ENCODE peak calls at places on chromosomes 5 and 9, in seven cellular contexts. One of them, this sample, is unnamed.
A peak's percentile ranks its signal among the peaks of the same experiment; 100 is the strongest.

GRCh38 chr5:96235008-96235910 is 197.8 kb downstream of the PCSK1 start:
- DNase-seq in cardiac muscle cell: peak; percentile 43
- DNase-seq in tibial nerve: no peak
- DNase-seq in left lung: no peak
- DNase-seq in kidney: peak; percentile 43
- DNase-seq in adrenal gland: no peak
- DNase-seq in ovary: no peak
- DNase-seq in this sample: no peak

GRCh38 chr9:121227867-121228266 is 26.2 kb upstream of the RAB14 start:
- DNase-seq in tibial nerve: no peak
- DNase-seq in cardiac muscle cell: no peak
- DNase-seq in ovary: no peak
- DNase-seq in kidney: no peak
- DNase-seq in left lung: no peak
- DNase-seq in adrenal gland: no peak
- DNase-seq in this sample: no peak

GRCh38 chr5:21121213-21121612 is 1133.2 kb upstream of the CDH18 start:
- DNase-seq in adrenal gland: no peak
- DNase-seq in left lung: no peak
- DNase-seq in tibial nerve: no peak
- DNase-seq in kidney: no peak
- DNase-seq in ovary: no peak
- DNase-seq in cardiac muscle cell: peak; percentile 3
- DNase-seq in this sample: no peak

GRCh38 chr9:131299948-131300347 is 10.4 kb downstream of the PLPP7 start:
- DNase-seq in left lung: no peak
- DNase-seq in ovary: no peak
- DNase-seq in kidney: no peak
- DNase-seq in adrenal gland: no peak
- DNase-seq in tibial nerve: no peak
- DNase-seq in cardiac muscle cell: no peak
- DNase-seq in this sample: no peak

GRCh38 chr9:33193818-33194217 is 26.7 kb upstream of the B4GALT1 start:
- DNase-seq in ovary: no peak
- DNase-seq in tibial nerve: no peak
- DNase-seq in adrenal gland: no peak
- DNase-seq in kidney: no peak
- DNase-seq in left lung: no peak
- DNase-seq in cardiac muscle cell: no peak
- DNase-seq in this sample: no peak

GRCh38 chr5:58886315-58887207 is 303.7 kb downstream of the RAB3C start:
- DNase-seq in left lung: peak; percentile 84
- DNase-seq in cardiac muscle cell: peak; percentile 85
- DNase-seq in kidney: peak; percentile 65
- DNase-seq in adrenal gland: peak; percentile 84
- DNase-seq in tibial nerve: peak; percentile 43
- DNase-seq in ovary: peak; percentile 44
- DNase-seq in this sample: peak; percentile 55

GRCh38 chr9:34510506-34511159 is 12.2 kb downstream of the ENHO start:
- DNase-seq in tibial nerve: no peak
- DNase-seq in cardiac muscle cell: no peak
- DNase-seq in ovary: no peak
- DNase-seq in kidney: no peak
- DNase-seq in adrenal gland: no peak
- DNase-seq in left lung: no peak
- DNase-seq in this sample: no peak

GRCh38 chr5:3278643-3279042 is 317.0 kb upstream of the IRX1 start:
- DNase-seq in tibial nerve: no peak
- DNase-seq in kidney: no peak
- DNase-seq in left lung: no peak
- DNase-seq in cardiac muscle cell: no peak
- DNase-seq in adrenal gland: no peak
- DNase-seq in ovary: no peak
- DNase-seq in this sample: no peak

GRCh38 chr9:21210311-21210710 is 3.4 kb upstream of the IFNA10 start:
- DNase-seq in left lung: peak; percentile 32
- DNase-seq in tibial nerve: no peak
- DNase-seq in kidney: no peak
- DNase-seq in ovary: no peak
- DNase-seq in adrenal gland: no peak
- DNase-seq in cardiac muscle cell: no peak
- DNase-seq in this sample: no peak

GRCh38 chr9:115373000-115373709 is 255.2 kb upstream of the TNC start:
- DNase-seq in tibial nerve: no peak
- DNase-seq in adrenal gland: no peak
- DNase-seq in cardiac muscle cell: peak; percentile 89
- DNase-seq in kidney: no peak
- DNase-seq in left lung: no peak
- DNase-seq in ovary: no peak
- DNase-seq in this sample: no peak

GRCh38 chr9:98726735-98727134 is 18.0 kb upstream of the GABBR2 start:
- DNase-seq in adrenal gland: no peak
- DNase-seq in left lung: no peak
- DNase-seq in kidney: no peak
- DNase-seq in ovary: no peak
- DNase-seq in cardiac muscle cell: peak; percentile 61
- DNase-seq in tibial nerve: peak; percentile 30
- DNase-seq in this sample: no peak

GRCh38 chr5:1008451-1009358 is at the start of gene NKD2:
- DNase-seq in kidney: peak; percentile 76
- DNase-seq in cardiac muscle cell: peak; percentile 29
- DNase-seq in ovary: peak; percentile 11
- DNase-seq in tibial nerve: no peak
- DNase-seq in left lung: peak; percentile 78
- DNase-seq in adrenal gland: peak; percentile 43
- DNase-seq in this sample: peak; percentile 20

GRCh38 chr5:149857499-149857898 is 87.1 kb downstream of the PDE6A start:
- DNase-seq in left lung: no peak
- DNase-seq in kidney: peak; percentile 89
- DNase-seq in cardiac muscle cell: peak; percentile 80
- DNase-seq in tibial nerve: peak; percentile 75
- DNase-seq in adrenal gland: peak; percentile 99
- DNase-seq in ovary: peak; percentile 25
- DNase-seq in this sample: peak; percentile 96

GRCh38 chr9:112849363-112849922 is 41.2 kb downstream of the SLC46A2 start:
- DNase-seq in ovary: no peak
- DNase-seq in left lung: no peak
- DNase-seq in kidney: no peak
- DNase-seq in cardiac muscle cell: no peak
- DNase-seq in tibial nerve: no peak
- DNase-seq in adrenal gland: no peak
- DNase-seq in this sample: no peak

GRCh38 chr5:111585946-111586345 is 73.6 kb upstream of the STARD4 start:
- DNase-seq in ovary: no peak
- DNase-seq in cardiac muscle cell: peak; percentile 53
- DNase-seq in tibial nerve: no peak
- DNase-seq in left lung: no peak
- DNase-seq in kidney: no peak
- DNase-seq in adrenal gland: no peak
- DNase-seq in this sample: no peak

GRCh38 chr5:154199263-154199662 is 8.7 kb downstream of the GALNT10 start:
- DNase-seq in cardiac muscle cell: no peak
- DNase-seq in adrenal gland: no peak
- DNase-seq in ovary: no peak
- DNase-seq in left lung: no peak
- DNase-seq in kidney: no peak
- DNase-seq in tibial nerve: no peak
- DNase-seq in this sample: no peak

GRCh38 chr5:141186897-141187512 is at the start of gene PCDHB9:
- DNase-seq in tibial nerve: no peak
- DNase-seq in ovary: no peak
- DNase-seq in left lung: no peak
- DNase-seq in cardiac muscle cell: peak; percentile 9
- DNase-seq in kidney: no peak
- DNase-seq in adrenal gland: no peak
- DNase-seq in this sample: no peak

DNA sequence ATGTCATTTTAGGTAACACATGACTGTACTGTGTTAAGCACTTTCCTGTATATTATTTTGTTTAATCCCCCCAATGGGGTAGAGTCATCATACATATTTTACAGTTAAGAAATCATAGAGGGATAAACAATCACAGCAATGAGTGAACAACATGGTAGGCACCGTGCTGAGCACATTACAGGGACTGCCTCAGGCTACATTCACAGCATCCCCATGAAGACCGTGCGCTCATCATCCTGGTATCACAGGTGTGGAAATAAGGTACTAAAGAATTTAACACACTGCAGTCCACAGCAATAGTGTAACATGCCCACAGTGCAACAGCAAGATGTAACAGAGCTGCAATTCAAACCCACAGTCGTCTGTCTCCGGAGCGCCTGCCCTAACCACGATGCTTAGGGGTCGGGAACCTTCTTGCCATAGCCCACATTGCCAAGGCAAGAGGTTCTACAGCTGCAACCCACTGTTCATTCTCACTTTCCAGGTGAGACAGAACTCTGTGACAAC is 5.6 kb downstream of the SLIT3 start:
- DNase-seq in left lung: no peak
- DNase-seq in tibial nerve: no peak
- DNase-seq in kidney: no peak
- DNase-seq in ovary: no peak
- DNase-seq in cardiac muscle cell: no peak
- DNase-seq in adrenal gland: no peak
- DNase-seq in this sample: no peak
- H3K4me1 ChIP-seq in left lung: no peaks in the 10 kb centered on the region
- H3K4me1 ChIP-seq in tibial nerve: peaks cover 6% of the 10 kb centered on the region
- H3K4me1 ChIP-seq in kidney: no peaks in the 10 kb centered on the region
- H3K4me1 ChIP-seq in ovary: no peaks in the 10 kb centered on the region
- H3K4me1 ChIP-seq in cardiac muscle cell: peaks cover 4% of the 10 kb centered on the region
- H3K4me1 ChIP-seq in adrenal gland: no peaks in the 10 kb centered on the region
- H3K4me1 ChIP-seq in this sample: no peaks in the 10 kb centered on the region

GRCh38 chr5:138565100-138565821 is 9.9 kb downstream of the HSPA9 start:
- DNase-seq in ovary: no peak
- DNase-seq in left lung: no peak
- DNase-seq in kidney: no peak
- DNase-seq in adrenal gland: no peak
- DNase-seq in tibial nerve: no peak
- DNase-seq in cardiac muscle cell: no peak
- DNase-seq in this sample: no peak

GRCh38 chr5:138564242-138564641 is 11.0 kb downstream of the HSPA9 start:
- DNase-seq in kidney: no peak
- DNase-seq in left lung: no peak
- DNase-seq in adrenal gland: no peak
- DNase-seq in tibial nerve: no peak
- DNase-seq in ovary: no peak
- DNase-seq in cardiac muscle cell: no peak
- DNase-seq in this sample: no peak

GRCh38 chr5:138563340-138564118 is 11.7 kb downstream of the HSPA9 start:
- DNase-seq in adrenal gland: no peak
- DNase-seq in cardiac muscle cell: no peak
- DNase-seq in kidney: no peak
- DNase-seq in ovary: no peak
- DNase-seq in left lung: no peak
- DNase-seq in tibial nerve: no peak
- DNase-seq in this sample: no peak

GRCh38 chr5:138557677-138558076 is 14.6 kb upstream of the ETF1 start:
- DNase-seq in kidney: no peak
- DNase-seq in left lung: no peak
- DNase-seq in adrenal gland: no peak
- DNase-seq in tibial nerve: no peak
- DNase-seq in ovary: no peak
- DNase-seq in cardiac muscle cell: no peak
- DNase-seq in this sample: no peak

DNA sequence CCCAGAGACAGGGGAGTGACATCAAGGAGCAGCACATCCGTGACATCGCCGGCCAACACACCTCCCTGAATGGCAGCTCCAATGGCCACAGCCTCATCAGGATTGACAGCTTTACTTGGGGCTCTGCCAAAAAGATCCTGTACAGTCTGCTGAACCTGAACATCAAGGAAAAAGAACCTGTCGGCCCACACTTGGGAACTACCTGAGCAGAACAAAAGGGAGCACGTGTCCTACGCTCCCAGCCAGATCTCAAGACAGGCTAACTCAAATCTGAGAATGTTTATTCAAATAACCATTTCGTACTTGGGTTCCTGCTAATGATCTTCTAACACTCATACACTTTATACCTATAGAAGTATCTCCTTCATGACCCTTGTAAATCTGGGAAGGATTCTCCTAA is 15.3 kb downstream of the HSPA9 start:
- DNase-seq in left lung: no peak
- DNase-seq in tibial nerve: no peak
- DNase-seq in kidney: no peak
- DNase-seq in ovary: no peak
- DNase-seq in cardiac muscle cell: no peak
- DNase-seq in adrenal gland: no peak
- DNase-seq in this sample: no peak
- H3K27ac ChIP-seq in left lung: no peak overlapping the region
- H3K27ac ChIP-seq in tibial nerve: no peak overlapping the region
- H3K27ac ChIP-seq in kidney: no peak overlapping the region
- H3K27ac ChIP-seq in ovary: no peak overlapping the region
- H3K27ac ChIP-seq in cardiac muscle cell: peak overlapping the region; percentile 25
- H3K27ac ChIP-seq in adrenal gland: no peak overlapping the region
- H3K27ac ChIP-seq in this sample: no peak overlapping the region

DNA sequence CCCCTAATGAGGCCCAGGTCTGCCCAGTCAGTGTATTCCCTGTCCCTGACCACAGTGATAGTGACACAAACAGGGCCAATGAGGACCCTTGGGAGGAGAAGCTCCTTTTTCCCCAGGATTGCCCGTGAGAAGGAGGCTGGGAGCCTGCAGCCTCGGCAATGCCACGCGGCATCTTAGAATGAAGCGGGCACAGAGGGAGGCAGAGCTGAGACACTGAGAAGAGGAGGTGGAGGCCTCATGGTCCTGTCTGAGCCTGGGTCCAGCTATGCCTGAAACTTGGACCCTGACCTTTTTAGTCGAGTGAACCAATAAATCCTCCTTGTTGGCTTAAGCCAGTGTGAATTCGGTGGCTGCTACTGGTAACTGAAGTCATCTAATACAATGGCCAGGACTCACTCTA is 28.4 kb downstream of the STC2 start:
- DNase-seq in kidney: no peak
- DNase-seq in left lung: no peak
- DNase-seq in adrenal gland: no peak
- DNase-seq in cardiac muscle cell: no peak
- DNase-seq in ovary: no peak
- DNase-seq in tibial nerve: no peak
- DNase-seq in this sample: no peak
- H3K4me1 ChIP-seq in kidney: no peaks in the 10 kb centered on the region
- H3K4me1 ChIP-seq in left lung: no peaks in the 10 kb centered on the region
- H3K4me1 ChIP-seq in adrenal gland: no peaks in the 10 kb centered on the region
- H3K4me1 ChIP-seq in cardiac muscle cell: peaks cover 26% of the 10 kb centered on the region
- H3K4me1 ChIP-seq in ovary: no peaks in the 10 kb centered on the region
- H3K4me1 ChIP-seq in tibial nerve: no peaks in the 10 kb centered on the region
- H3K4me1 ChIP-seq in this sample: no peaks in the 10 kb centered on the region

DNA sequence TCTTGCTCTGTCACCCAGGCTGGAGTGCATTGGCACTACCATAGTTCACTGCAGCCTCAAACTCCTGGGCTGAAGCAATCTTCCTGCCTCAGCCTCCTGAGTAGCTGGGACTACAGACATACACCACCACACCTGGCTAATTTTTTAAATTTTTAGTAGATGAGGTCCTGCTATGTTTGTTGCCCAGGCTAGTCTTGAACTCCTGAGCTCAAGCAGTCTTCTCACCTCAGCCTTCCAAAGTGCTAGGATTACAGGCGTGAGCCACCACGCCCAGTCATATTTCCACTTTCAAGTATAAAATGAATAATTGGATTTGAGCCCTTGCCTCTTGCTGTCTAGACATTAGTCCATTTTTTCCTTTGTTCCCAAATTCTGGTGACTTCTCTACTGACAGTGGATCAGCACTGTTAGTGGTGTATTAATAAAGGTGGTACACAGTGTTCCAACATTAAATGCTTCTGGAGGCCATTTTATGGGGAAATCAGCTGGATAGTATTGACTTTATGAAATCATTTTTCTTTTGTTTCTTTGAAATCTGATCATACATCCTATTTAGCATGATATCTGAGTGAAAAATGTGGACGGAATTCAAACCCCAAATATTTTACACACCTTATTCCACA is 15.9 kb downstream of the ATP6V0E1 start:
- DNase-seq in left lung: no peak
- DNase-seq in tibial nerve: no peak
- DNase-seq in cardiac muscle cell: no peak
- DNase-seq in adrenal gland: no peak
- DNase-seq in ovary: no peak
- DNase-seq in kidney: no peak
- DNase-seq in this sample: no peak
- H3K27ac ChIP-seq in left lung: no peak overlapping the region
- H3K27ac ChIP-seq in tibial nerve: peak overlapping the region; percentile 88
- H3K27ac ChIP-seq in cardiac muscle cell: no peak overlapping the region
- H3K27ac ChIP-seq in adrenal gland: no peak overlapping the region
- H3K27ac ChIP-seq in ovary: no peak overlapping the region
- H3K27ac ChIP-seq in kidney: peak overlapping the region; percentile 83
- H3K27ac ChIP-seq in this sample: no peak overlapping the region